ENCODE peak calls at places on chromosomes 5 and 9, in five cellular contexts. One of them, this sample, is unnamed.

GRCh38 chr9:90838098-90838497 is 36.5 kb downstream of the SYK start:
- DNase-seq in astrocyte: no peak
- DNase-seq in BE2C: no peak
- DNase-seq in heart left ventricle: no peak
- DNase-seq in Peyer's patch: no peak
- DNase-seq in this sample: no peak

GRCh38 chr5:39599721-39600431 is 175.1 kb upstream of the DAB2 start:
- DNase-seq in Peyer's patch: no peak
- DNase-seq in astrocyte: peak; percentile 20
- DNase-seq in heart left ventricle: no peak
- DNase-seq in BE2C: no peak
- DNase-seq in this sample: peak; percentile 76

GRCh38 chr9:89234636-89235035 is 56.0 kb upstream of the SHC3 start:
- DNase-seq in Peyer's patch: no peak
- DNase-seq in heart left ventricle: no peak
- DNase-seq in BE2C: peak; percentile 77
- DNase-seq in astrocyte: peak; percentile 33
- DNase-seq in this sample: peak; percentile 14

GRCh38 chr9:135958485-135958884 is 2.7 kb downstream of the UBAC1 start:
- DNase-seq in astrocyte: no peak
- DNase-seq in Peyer's patch: peak; percentile 30
- DNase-seq in heart left ventricle: peak; percentile 27
- DNase-seq in BE2C: no peak
- DNase-seq in this sample: no peak

GRCh38 chr5:149063901-149064478 is 1.1 kb upstream of the SH3TC2 start:
- DNase-seq in heart left ventricle: peak; percentile 57
- DNase-seq in Peyer's patch: no peak
- DNase-seq in astrocyte: no peak
- DNase-seq in BE2C: no peak
- DNase-seq in this sample: no peak

GRCh38 chr5:121853853-121854252 is 2.2 kb downstream of the FTMT start:
- DNase-seq in BE2C: no peak
- DNase-seq in astrocyte: no peak
- DNase-seq in heart left ventricle: no peak
- DNase-seq in Peyer's patch: no peak
- DNase-seq in this sample: no peak

GRCh38 chr5:124880903-124881302 is 134.5 kb upstream of the ZNF608 start:
- DNase-seq in heart left ventricle: no peak
- DNase-seq in BE2C: no peak
- DNase-seq in Peyer's patch: no peak
- DNase-seq in astrocyte: no peak
- DNase-seq in this sample: no peak

GRCh38 chr5:39373797-39374196 is 9.5 kb upstream of the C9 start:
- DNase-seq in BE2C: no peak
- DNase-seq in Peyer's patch: no peak
- DNase-seq in astrocyte: no peak
- DNase-seq in heart left ventricle: no peak
- DNase-seq in this sample: no peak

GRCh38 chr9:127450170-127450830 is 906 bp downstream of the RPL12 start:
- DNase-seq in BE2C: no peak
- DNase-seq in Peyer's patch: no peak
- DNase-seq in heart left ventricle: no peak
- DNase-seq in astrocyte: no peak
- DNase-seq in this sample: peak; percentile 41

DNA sequence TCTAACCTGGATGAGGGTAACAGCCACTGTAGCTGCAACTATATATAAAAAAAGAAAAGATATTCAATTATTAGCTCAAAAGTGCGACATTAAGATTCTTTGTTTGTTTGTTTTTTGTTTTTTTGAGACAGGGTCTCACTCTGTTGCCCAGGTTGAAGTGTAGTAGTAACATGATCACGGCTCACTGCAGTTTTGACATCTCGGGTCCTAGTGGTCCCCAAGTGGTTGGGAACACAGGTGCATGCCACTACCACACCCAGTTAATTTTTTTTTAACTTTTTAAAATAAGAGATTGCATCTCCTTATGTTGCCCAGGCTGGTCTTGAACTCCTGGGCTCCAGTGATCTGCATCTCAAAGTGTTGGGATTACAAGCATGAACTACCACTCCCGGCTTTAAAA is 61.8 kb downstream of the MEF2C start:
- DNase-seq in BE2C: no peak
- DNase-seq in heart left ventricle: no peak
- DNase-seq in Peyer's patch: no peak
- DNase-seq in astrocyte: no peak
- DNase-seq in this sample: no peak
- H3K4me3 ChIP-seq in BE2C: no peak overlapping the region
- H3K4me3 ChIP-seq in heart left ventricle: no peak overlapping the region
- H3K4me3 ChIP-seq in Peyer's patch: no peak overlapping the region
- H3K4me3 ChIP-seq in astrocyte: no peak overlapping the region
- H3K4me3 ChIP-seq in this sample: no peak overlapping the region

GRCh38 chr5:132754947-132755346 is 7.7 kb downstream of the CCNI2 start:
- DNase-seq in heart left ventricle: no peak
- DNase-seq in astrocyte: no peak
- DNase-seq in BE2C: no peak
- DNase-seq in Peyer's patch: no peak
- DNase-seq in this sample: peak; percentile 50
- TF ChIP-seq CTCF in heart left ventricle: peak; percentile 16
- TF ChIP-seq CTCF in astrocyte: peak; percentile 11
- TF ChIP-seq CTCF in BE2C: peak; percentile 60
- TF ChIP-seq CTCF in Peyer's patch: no peak
- TF ChIP-seq CTCF in this sample: peak; percentile 28

GRCh38 chr5:123091988-123092583 is 3.0 kb downstream of the PRDM6 start:
- DNase-seq in Peyer's patch: no peak
- DNase-seq in heart left ventricle: no peak
- DNase-seq in astrocyte: no peak
- DNase-seq in BE2C: no peak
- DNase-seq in this sample: no peak
- H3K4me3 ChIP-seq in Peyer's patch: no peak overlapping the region
- H3K4me3 ChIP-seq in heart left ventricle: no peak overlapping the region
- H3K4me3 ChIP-seq in astrocyte: no peak overlapping the region
- H3K4me3 ChIP-seq in BE2C: no peak overlapping the region
- H3K4me3 ChIP-seq in this sample: no peak overlapping the region

GRCh38 chr5:33079548-33079947 is 361.2 kb upstream of the TARS1 start:
- DNase-seq in astrocyte: no peak
- DNase-seq in BE2C: no peak
- DNase-seq in heart left ventricle: no peak
- DNase-seq in Peyer's patch: no peak
- DNase-seq in this sample: peak; percentile 49

GRCh38 chr5:33074548-33074947 is 363.4 kb downstream of the NPR3 start:
- DNase-seq in Peyer's patch: no peak
- DNase-seq in heart left ventricle: no peak
- DNase-seq in BE2C: no peak
- DNase-seq in astrocyte: peak; percentile 58
- DNase-seq in this sample: peak; percentile 22

GRCh38 chr5:33075731-33076130 is 364.6 kb downstream of the NPR3 start:
- DNase-seq in astrocyte: peak; percentile 48
- DNase-seq in BE2C: no peak
- DNase-seq in heart left ventricle: no peak
- DNase-seq in Peyer's patch: no peak
- DNase-seq in this sample: no peak

DNA sequence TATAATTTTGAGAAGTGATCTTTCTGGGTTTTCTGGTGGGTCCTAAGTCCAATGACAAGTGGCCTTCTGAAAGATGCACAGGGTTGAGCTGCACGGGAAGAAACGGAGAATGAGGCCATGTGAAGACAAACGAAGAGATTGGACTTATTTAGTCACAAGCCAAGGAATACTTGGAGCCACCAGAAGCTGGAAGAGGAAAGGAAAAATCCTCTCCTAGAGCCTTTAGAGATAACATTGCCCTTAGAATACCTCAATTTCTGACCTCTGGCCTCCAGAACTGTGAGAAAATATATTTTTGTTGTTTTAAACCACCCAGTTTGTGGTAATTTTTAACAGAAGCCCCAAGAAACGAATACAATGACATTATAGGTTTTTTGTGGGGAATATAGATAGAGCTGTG is 360.5 kb upstream of the TARS1 start:
- DNase-seq in heart left ventricle: no peak
- DNase-seq in astrocyte: no peak
- DNase-seq in Peyer's patch: no peak
- DNase-seq in BE2C: no peak
- DNase-seq in this sample: no peak
- TF ChIP-seq CTCF in heart left ventricle: no peak
- TF ChIP-seq CTCF in astrocyte: no peak
- TF ChIP-seq CTCF in Peyer's patch: no peak
- TF ChIP-seq CTCF in BE2C: no peak
- TF ChIP-seq CTCF in this sample: no peak

DNA sequence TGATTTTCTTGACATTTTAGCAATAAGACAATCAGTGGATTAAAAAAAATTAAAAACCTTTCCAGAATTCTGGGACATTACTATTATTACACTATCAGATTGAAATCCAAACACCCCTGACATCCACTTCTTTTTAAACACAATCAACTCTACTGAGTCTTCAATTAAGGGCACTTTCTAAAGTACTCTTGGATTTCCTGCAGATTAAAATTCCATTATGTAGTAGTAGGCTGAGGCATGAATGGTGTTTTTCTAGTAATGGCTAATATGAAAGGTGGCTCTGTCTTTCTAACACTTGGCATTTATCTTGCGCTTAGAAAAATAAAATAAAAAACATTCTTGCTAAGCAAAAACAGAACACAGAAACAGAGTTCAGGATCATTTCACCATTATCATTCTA is 107.8 kb downstream of the OXCT1 start:
- DNase-seq in Peyer's patch: no peak
- DNase-seq in heart left ventricle: no peak
- DNase-seq in BE2C: no peak
- DNase-seq in astrocyte: no peak
- DNase-seq in this sample: no peak
- H3K4me3 ChIP-seq in Peyer's patch: no peak overlapping the region
- H3K4me3 ChIP-seq in heart left ventricle: no peak overlapping the region
- H3K4me3 ChIP-seq in BE2C: no peak overlapping the region
- H3K4me3 ChIP-seq in astrocyte: no peak overlapping the region
- H3K4me3 ChIP-seq in this sample: no peak overlapping the region

GRCh38 chr9:87834357-87834756 is 48.3 kb upstream of the SPATA31E1 start:
- DNase-seq in astrocyte: no peak
- DNase-seq in heart left ventricle: no peak
- DNase-seq in Peyer's patch: no peak
- DNase-seq in BE2C: peak; percentile 72
- DNase-seq in this sample: no peak
- TF ChIP-seq CTCF in astrocyte: no peak
- TF ChIP-seq CTCF in heart left ventricle: no peak
- TF ChIP-seq CTCF in Peyer's patch: no peak
- TF ChIP-seq CTCF in BE2C: peak; percentile 64
- TF ChIP-seq CTCF in this sample: no peak

GRCh38 chr5:138491284-138491648 is 26.0 kb downstream of the EGR1 start:
- DNase-seq in astrocyte: no peak
- DNase-seq in heart left ventricle: no peak
- DNase-seq in BE2C: no peak
- DNase-seq in Peyer's patch: no peak
- DNase-seq in this sample: no peak
- H3K4me3 ChIP-seq in astrocyte: peak overlapping the region; percentile 46
- H3K4me3 ChIP-seq in heart left ventricle: peak overlapping the region; percentile 73
- H3K4me3 ChIP-seq in BE2C: peak overlapping the region; percentile 64
- H3K4me3 ChIP-seq in Peyer's patch: peak overlapping the region; percentile 61
- H3K4me3 ChIP-seq in this sample: peak overlapping the region; percentile 45

DNA sequence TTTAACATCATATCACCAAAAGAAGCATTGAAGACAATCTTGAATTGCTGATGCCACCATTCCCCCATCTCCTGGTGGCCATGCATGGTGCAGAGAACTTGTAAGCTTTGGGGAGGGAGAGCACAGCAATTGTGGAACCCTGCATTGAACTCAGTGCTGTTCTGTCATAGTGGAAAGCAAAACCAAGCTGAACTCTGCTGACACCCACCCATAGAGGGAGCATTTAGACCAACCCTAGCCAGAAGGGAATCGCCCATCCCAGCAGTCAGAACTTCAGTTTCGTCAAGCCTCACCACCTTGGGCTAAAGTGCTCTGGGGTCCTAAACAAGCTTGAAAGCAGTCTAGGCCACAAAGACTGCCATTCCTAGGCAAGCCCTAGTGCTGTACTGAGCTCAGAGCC is 37.4 kb upstream of the RUSC2 start:
- DNase-seq in Peyer's patch: no peak
- DNase-seq in BE2C: no peak
- DNase-seq in heart left ventricle: no peak
- DNase-seq in astrocyte: no peak
- DNase-seq in this sample: no peak
- TF ChIP-seq CTCF in Peyer's patch: no peak
- TF ChIP-seq CTCF in BE2C: peak; percentile 27
- TF ChIP-seq CTCF in heart left ventricle: no peak
- TF ChIP-seq CTCF in astrocyte: no peak
- TF ChIP-seq CTCF in this sample: peak; percentile 30

GRCh38 chr5:139481580-139482049 is 943 bp downstream of the STING1 start:
- DNase-seq in Peyer's patch: no peak
- DNase-seq in BE2C: no peak
- DNase-seq in heart left ventricle: peak; percentile 65
- DNase-seq in astrocyte: no peak
- DNase-seq in this sample: peak; percentile 35
- H3K4me3 ChIP-seq in Peyer's patch: peak overlapping the region; percentile 55
- H3K4me3 ChIP-seq in BE2C: no peak overlapping the region
- H3K4me3 ChIP-seq in heart left ventricle: peak overlapping the region; percentile 65
- H3K4me3 ChIP-seq in astrocyte: peak overlapping the region; percentile 67
- H3K4me3 ChIP-seq in this sample: peak overlapping the region; percentile 56

GRCh38 chr9:74696520-74696919 is 191.2 kb downstream of the TRPM6 start:
- DNase-seq in Peyer's patch: no peak
- DNase-seq in heart left ventricle: no peak
- DNase-seq in astrocyte: no peak
- DNase-seq in BE2C: no peak
- DNase-seq in this sample: no peak
- TF ChIP-seq CTCF in Peyer's patch: no peak
- TF ChIP-seq CTCF in heart left ventricle: no peak
- TF ChIP-seq CTCF in astrocyte: no peak
- TF ChIP-seq CTCF in BE2C: no peak
- TF ChIP-seq CTCF in this sample: no peak

This sample was measured in fibroblast of pulmonary artery.